ENCODE peak calls at places on chromosomes 3 and 15, in five cellular contexts. One of them, this sample, is unnamed.
A peak's percentile ranks its signal among the peaks of the same experiment; 100 is the strongest.

GRCh38 chr3:132245547-132245946 is 71.7 kb upstream of the ACP3 start:
- DNase-seq in GM12878: no peak
- DNase-seq in HepG2: no peak
- DNase-seq in HCT116: no peak
- DNase-seq in H1: no peak
- DNase-seq in this sample: no peak

GRCh38 chr3:55511895-55512585 is 24.9 kb upstream of the WNT5A start:
- DNase-seq in GM12878: no peak
- DNase-seq in HepG2: no peak
- DNase-seq in HCT116: no peak
- DNase-seq in H1: no peak
- DNase-seq in this sample: no peak

GRCh38 chr3:64358176-64358575 is 132.9 kb upstream of the PRICKLE2 start:
- DNase-seq in GM12878: no peak
- DNase-seq in HepG2: no peak
- DNase-seq in HCT116: no peak
- DNase-seq in H1: no peak
- DNase-seq in this sample: no peak

GRCh38 chr3:120497813-120498212 is 47.0 kb upstream of the FSTL1 start:
- DNase-seq in GM12878: no peak
- DNase-seq in HepG2: no peak
- DNase-seq in HCT116: no peak
- DNase-seq in H1: no peak
- DNase-seq in this sample: no peak

GRCh38 chr3:22269827-22270226 is 518.8 kb upstream of the ZNF385D start:
- DNase-seq in GM12878: no peak
- DNase-seq in HepG2: no peak
- DNase-seq in HCT116: no peak
- DNase-seq in H1: no peak
- DNase-seq in this sample: no peak

GRCh38 chr15:31280037-31280830 is 46.4 kb upstream of the KLF13 start:
- DNase-seq in GM12878: no peak
- DNase-seq in HepG2: peak; percentile 68
- DNase-seq in HCT116: no peak
- DNase-seq in H1: no peak
- DNase-seq in this sample: no peak

GRCh38 chr15:41881086-41881485 is 12.8 kb downstream of the SPTBN5 start:
- DNase-seq in GM12878: no peak
- DNase-seq in HepG2: no peak
- DNase-seq in HCT116: no peak
- DNase-seq in H1: no peak
- DNase-seq in this sample: no peak

GRCh38 chr3:21835266-21835665 is 84.3 kb upstream of the ZNF385D start:
- DNase-seq in GM12878: no peak
- DNase-seq in HepG2: no peak
- DNase-seq in HCT116: no peak
- DNase-seq in H1: no peak
- DNase-seq in this sample: no peak

GRCh38 chr3:153221748-153222162 is 59.7 kb downstream of the RAP2B start:
- DNase-seq in GM12878: peak; percentile 31
- DNase-seq in HepG2: no peak
- DNase-seq in HCT116: no peak
- DNase-seq in H1: no peak
- DNase-seq in this sample: no peak

GRCh38 chr15:77097921-77098320 is 27.0 kb upstream of the TSPAN3 start:
- DNase-seq in GM12878: no peak
- DNase-seq in HepG2: no peak
- DNase-seq in HCT116: no peak
- DNase-seq in H1: no peak
- DNase-seq in this sample: no peak

GRCh38 chr3:27746838-27747237 is 24.7 kb upstream of the EOMES start:
- DNase-seq in GM12878: no peak
- DNase-seq in HepG2: no peak
- DNase-seq in HCT116: no peak
- DNase-seq in H1: no peak
- DNase-seq in this sample: no peak

GRCh38 chr15:33242669-33243191 is 48.2 kb upstream of the FMN1 start:
- DNase-seq in GM12878: no peak
- DNase-seq in HepG2: no peak
- DNase-seq in HCT116: no peak
- DNase-seq in H1: no peak
- DNase-seq in this sample: no peak

GRCh38 chr15:70356919-70357318 is 259.2 kb upstream of the TLE3 start:
- DNase-seq in GM12878: no peak
- DNase-seq in HepG2: no peak
- DNase-seq in HCT116: no peak
- DNase-seq in H1: no peak
- DNase-seq in this sample: no peak

GRCh38 chr15:44222478-44222877 is 27.4 kb upstream of the FRMD5 start:
- DNase-seq in GM12878: no peak
- DNase-seq in HepG2: no peak
- DNase-seq in HCT116: no peak
- DNase-seq in H1: no peak
- DNase-seq in this sample: no peak

GRCh38 chr3:196422976-196423781 is 9.0 kb downstream of the UBXN7 start:
- DNase-seq in GM12878: no peak
- DNase-seq in HepG2: no peak
- DNase-seq in HCT116: no peak
- DNase-seq in H1: no peak
- DNase-seq in this sample: no peak

GRCh38 chr3:55000546-55000945 is 72.7 kb upstream of the LRTM1 start:
- DNase-seq in GM12878: no peak
- DNase-seq in HepG2: no peak
- DNase-seq in HCT116: no peak
- DNase-seq in H1: no peak
- DNase-seq in this sample: peak; percentile 1

GRCh38 chr15:100281096-100281917 is 60.5 kb downstream of the ADAMTS17 start:
- DNase-seq in GM12878: no peak
- DNase-seq in HepG2: no peak
- DNase-seq in HCT116: no peak
- DNase-seq in H1: no peak
- DNase-seq in this sample: no peak

GRCh38 chr15:80776420-80777045 is 2.6 kb upstream of the CEMIP start:
- DNase-seq in GM12878: no peak
- DNase-seq in HepG2: peak; percentile 62
- DNase-seq in HCT116: peak; percentile 66
- DNase-seq in H1: peak; percentile 36
- DNase-seq in this sample: peak; percentile 72

GRCh38 chr3:108940568-108941285 is 13.0 kb downstream of the GUCA1C start:
- DNase-seq in GM12878: no peak
- DNase-seq in HepG2: peak; percentile 2
- DNase-seq in HCT116: no peak
- DNase-seq in H1: no peak
- DNase-seq in this sample: no peak

GRCh38 chr15:66114863-66115425 is 138.6 kb downstream of the MEGF11 start:
- DNase-seq in GM12878: no peak
- DNase-seq in HepG2: no peak
- DNase-seq in HCT116: no peak
- DNase-seq in H1: no peak
- DNase-seq in this sample: no peak

GRCh38 chr15:76904461-76905012 is 603 bp downstream of the SCAPER start:
- DNase-seq in GM12878: no peak
- DNase-seq in HepG2: peak; percentile 28
- DNase-seq in HCT116: no peak
- DNase-seq in H1: no peak
- DNase-seq in this sample: peak; percentile 42

GRCh38 chr3:171028025-171028778 is 1.7 kb upstream of the SLC2A2 start:
- DNase-seq in GM12878: no peak
- DNase-seq in HepG2: peak; percentile 28
- DNase-seq in HCT116: no peak
- DNase-seq in H1: peak; percentile 38
- DNase-seq in this sample: no peak

GRCh38 chr3:29183346-29184087 is 97.4 kb upstream of the RBMS3 start:
- DNase-seq in GM12878: no peak
- DNase-seq in HepG2: no peak
- DNase-seq in HCT116: no peak
- DNase-seq in H1: no peak
- DNase-seq in this sample: no peak

GRCh38 chr3:76438971-76439370 is 600.9 kb upstream of the ROBO2 start:
- DNase-seq in GM12878: no peak
- DNase-seq in HepG2: no peak
- DNase-seq in HCT116: no peak
- DNase-seq in H1: peak; percentile 1
- DNase-seq in this sample: no peak

GRCh38 chr15:35755237-35755802 is 209.4 kb upstream of the DPH6 start:
- DNase-seq in GM12878: no peak
- DNase-seq in HepG2: no peak
- DNase-seq in HCT116: no peak
- DNase-seq in H1: no peak
- DNase-seq in this sample: no peak

GRCh38 chr3:42119558-42120355 is 28.6 kb downstream of the TRAK1 start:
- DNase-seq in GM12878: no peak
- DNase-seq in HepG2: no peak
- DNase-seq in HCT116: no peak
- DNase-seq in H1: no peak
- DNase-seq in this sample: no peak

GRCh38 chr3:191240432-191240831 is 41.4 kb downstream of the OSTN start:
- DNase-seq in GM12878: no peak
- DNase-seq in HepG2: no peak
- DNase-seq in HCT116: no peak
- DNase-seq in H1: no peak
- DNase-seq in this sample: no peak

GRCh38 chr3:191237045-191237882 is 38.2 kb downstream of the OSTN start:
- DNase-seq in GM12878: no peak
- DNase-seq in HepG2: no peak
- DNase-seq in HCT116: no peak
- DNase-seq in H1: no peak
- DNase-seq in this sample: no peak

GRCh38 chr3:191239439-191240035 is 40.5 kb downstream of the OSTN start:
- DNase-seq in GM12878: no peak
- DNase-seq in HepG2: no peak
- DNase-seq in HCT116: no peak
- DNase-seq in H1: no peak
- DNase-seq in this sample: no peak

GRCh38 chr3:191236635-191237034 is 37.6 kb downstream of the OSTN start:
- DNase-seq in GM12878: no peak
- DNase-seq in HepG2: no peak
- DNase-seq in HCT116: no peak
- DNase-seq in H1: no peak
- DNase-seq in this sample: no peak

DNA sequence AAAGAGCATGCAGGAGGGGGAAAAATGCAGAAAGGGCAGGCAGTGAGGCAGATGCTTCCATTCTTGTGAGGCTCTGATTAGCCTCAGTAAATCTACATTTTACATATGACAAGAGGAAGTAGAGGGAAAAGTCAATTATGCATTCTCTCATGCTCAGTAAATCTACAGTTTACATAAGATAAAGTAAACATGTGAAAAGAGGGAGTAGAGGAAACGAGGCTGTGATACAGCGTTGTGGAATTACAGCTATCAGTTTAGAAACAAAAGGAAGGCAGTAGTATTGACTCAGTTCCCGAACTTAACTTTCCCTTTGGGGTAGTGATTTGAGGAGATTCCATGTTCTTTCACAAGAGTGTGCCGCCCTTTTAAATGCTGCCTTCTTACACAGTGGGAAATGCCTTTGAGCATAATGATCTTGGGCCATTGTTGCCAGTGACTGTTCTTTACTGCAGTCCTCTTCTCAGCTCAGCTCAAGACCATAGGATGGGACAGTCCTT is 39.3 kb downstream of the OSTN start:
- DNase-seq in GM12878: no peak
- DNase-seq in HepG2: peak; percentile 29
- DNase-seq in HCT116: no peak
- DNase-seq in H1: no peak
- DNase-seq in this sample: no peak
- TF ChIP-seq JUND in GM12878: no peak
- TF ChIP-seq JUND in HepG2: no peak
- TF ChIP-seq JUND in HCT116: no peak
- TF ChIP-seq JUND in H1: no peak
- TF ChIP-seq JUND in this sample: no peak

DNA sequence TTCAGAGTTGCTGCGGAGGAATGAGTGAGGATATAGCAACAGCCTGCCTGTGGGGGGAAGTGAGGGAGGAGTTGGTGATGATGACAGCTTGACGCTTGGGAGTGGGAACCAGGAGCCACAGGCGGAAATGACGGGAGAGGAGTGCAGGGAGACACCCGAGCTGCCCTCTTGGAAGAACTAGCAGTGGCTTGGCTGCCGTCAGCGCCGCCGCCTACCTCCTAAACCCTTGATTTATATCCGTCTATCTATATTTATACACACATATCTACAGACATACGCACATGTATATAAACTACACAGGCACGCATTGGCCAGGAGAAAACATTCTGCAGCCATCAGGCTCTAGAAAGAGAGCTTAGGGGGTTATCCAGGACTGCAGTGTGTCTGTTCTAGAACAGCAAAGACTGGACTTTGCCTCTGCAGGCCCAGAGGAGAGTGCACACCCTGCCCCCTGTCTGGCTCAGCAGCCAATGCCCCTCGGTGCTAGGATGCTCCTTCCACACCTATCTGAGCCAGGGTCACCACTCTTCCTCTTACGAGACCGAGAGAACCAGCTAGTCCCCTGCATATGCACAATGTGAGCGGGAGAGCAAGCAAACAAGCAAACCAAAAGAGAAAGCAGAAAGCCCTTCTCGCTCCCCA is 45.3 kb upstream of the MAGEF1 start:
- DNase-seq in GM12878: no peak
- DNase-seq in HepG2: no peak
- DNase-seq in HCT116: no peak
- DNase-seq in H1: no peak
- DNase-seq in this sample: no peak
- TF ChIP-seq JUND in GM12878: no peak
- TF ChIP-seq JUND in HepG2: no peak
- TF ChIP-seq JUND in HCT116: no peak
- TF ChIP-seq JUND in H1: no peak
- TF ChIP-seq JUND in this sample: no peak

GRCh38 chr15:75130597-75131268 is 70.9 kb upstream of the C15orf39 start:
- DNase-seq in GM12878: peak; percentile 89
- DNase-seq in HepG2: no peak
- DNase-seq in HCT116: no peak
- DNase-seq in H1: no peak
- DNase-seq in this sample: no peak
- TF ChIP-seq JUND in GM12878: no peak
- TF ChIP-seq JUND in HepG2: no peak
- TF ChIP-seq JUND in HCT116: no peak
- TF ChIP-seq JUND in H1: no peak
- TF ChIP-seq JUND in this sample: no peak

GRCh38 chr3:181274025-181274424 is 284.5 kb upstream of the DNAJC19 start:
- DNase-seq in GM12878: no peak
- DNase-seq in HepG2: no peak
- DNase-seq in HCT116: no peak
- DNase-seq in H1: no peak
- DNase-seq in this sample: no peak

GRCh38 chr3:181276358-181276896 is 286.9 kb upstream of the DNAJC19 start:
- DNase-seq in GM12878: no peak
- DNase-seq in HepG2: no peak
- DNase-seq in HCT116: no peak
- DNase-seq in H1: no peak
- DNase-seq in this sample: no peak

GRCh38 chr3:181279239-181279565 is 289.7 kb upstream of the DNAJC19 start:
- DNase-seq in GM12878: no peak
- DNase-seq in HepG2: no peak
- DNase-seq in HCT116: no peak
- DNase-seq in H1: no peak
- DNase-seq in this sample: no peak

GRCh38 chr3:181278468-181279238 is 289.1 kb upstream of the DNAJC19 start:
- DNase-seq in GM12878: no peak
- DNase-seq in HepG2: no peak
- DNase-seq in HCT116: no peak
- DNase-seq in H1: no peak
- DNase-seq in this sample: peak; percentile 28
- TF ChIP-seq JUND in GM12878: no peak
- TF ChIP-seq JUND in HepG2: no peak
- TF ChIP-seq JUND in HCT116: no peak
- TF ChIP-seq JUND in H1: no peak
- TF ChIP-seq JUND in this sample: no peak

GRCh38 chr15:73753250-73754130 is at the start of gene INSYN1:
- DNase-seq in GM12878: no peak
- DNase-seq in HepG2: no peak
- DNase-seq in HCT116: no peak
- DNase-seq in H1: peak; percentile 21
- DNase-seq in this sample: peak; percentile 33
- TF ChIP-seq JUND in GM12878: no peak
- TF ChIP-seq JUND in HepG2: no peak
- TF ChIP-seq JUND in HCT116: no peak
- TF ChIP-seq JUND in H1: no peak
- TF ChIP-seq JUND in this sample: no peak